ENCODE peak calls at places on chromosomes 7 and 10, in ten cellular contexts. S, Y, Q, U, I, F, W, G, K and L are unnamed samples. For H3K4me1, the result is how much of the 10 kb centered on the place peaks cover.

GRCh38 chr7:98418271-98418635 is 17.4 kb upstream of the BAIAP2L1 start:
- DNase-seq in S (peak), Y (no peak), Q (peak), U (no peak), I (no peak), F (no peak), W (no peak), G (no peak), K (no peak), L (no peak)

GRCh38 chr10:88227342-88228018 is 355.6 kb downstream of the RNLS start:
- DNase-seq in S (no peak), Y (peak), Q (no peak), U (no peak), I (peak), F (no peak), W (peak), G (no peak), K (no peak), L (peak)

GRCh38 chr7:28128608-28129007 is 52.0 kb downstream of the JAZF1 start:
- DNase-seq in S (no peak), Y (no peak), Q (no peak), U (no peak), I (no peak), F (no peak), W (no peak), G (no peak), K (no peak), L (no peak)

GRCh38 chr7:99016196-99016595 is 127.7 kb downstream of the SMURF1 start:
- DNase-seq in S (no peak), Y (no peak), Q (no peak), U (no peak), I (no peak), F (no peak), W (no peak), G (peak), K (no peak), L (no peak)

GRCh38 chr10:131810036-131810804 is 90.6 kb upstream of the PPP2R2D start:
- DNase-seq in S (no peak), Y (peak), Q (no peak), U (no peak), I (peak), F (no peak), W (no peak), G (no peak), K (no peak), L (no peak)

GRCh38 chr7:517848-518629 is 1.6 kb downstream of the PDGFA start:
- DNase-seq in S (no peak), Y (peak), Q (no peak), U (peak), I (peak), F (peak), W (no peak), G (no peak), K (no peak), L (peak)

GRCh38 chr7:123120286-123120685 is 79.5 kb downstream of the SLC13A1 start:
- DNase-seq in S (no peak), Y (no peak), Q (no peak), U (no peak), I (no peak), F (no peak), W (no peak), G (no peak), K (no peak), L (no peak)

GRCh38 chr10:75048669-75049098 is 62.8 kb upstream of the SAMD8 start:
- DNase-seq in S (no peak), Y (peak), Q (peak), U (no peak), I (no peak), F (no peak), W (no peak), G (no peak), K (no peak), L (no peak)

GRCh38 chr7:4689668-4690067 is 7.6 kb downstream of the FOXK1 start:
- DNase-seq in S (no peak), Y (no peak), Q (no peak), U (no peak), I (no peak), F (no peak), W (no peak), G (no peak), K (no peak), L (no peak)

GRCh38 chr7:4690953-4691856 is 9.1 kb downstream of the FOXK1 start:
- DNase-seq in S (no peak), Y (no peak), Q (no peak), U (no peak), I (no peak), F (no peak), W (no peak), G (no peak), K (no peak), L (no peak)

GRCh38 chr7:4687956-4688355 is 5.9 kb downstream of the FOXK1 start:
- DNase-seq in S (no peak), Y (no peak), Q (no peak), U (no peak), I (no peak), F (no peak), W (no peak), G (no peak), K (no peak), L (no peak)

GRCh38 chr7:4692055-4692454 is 10.0 kb downstream of the FOXK1 start:
- DNase-seq in S (no peak), Y (peak), Q (no peak), U (no peak), I (no peak), F (no peak), W (no peak), G (no peak), K (no peak), L (no peak)

DNA sequence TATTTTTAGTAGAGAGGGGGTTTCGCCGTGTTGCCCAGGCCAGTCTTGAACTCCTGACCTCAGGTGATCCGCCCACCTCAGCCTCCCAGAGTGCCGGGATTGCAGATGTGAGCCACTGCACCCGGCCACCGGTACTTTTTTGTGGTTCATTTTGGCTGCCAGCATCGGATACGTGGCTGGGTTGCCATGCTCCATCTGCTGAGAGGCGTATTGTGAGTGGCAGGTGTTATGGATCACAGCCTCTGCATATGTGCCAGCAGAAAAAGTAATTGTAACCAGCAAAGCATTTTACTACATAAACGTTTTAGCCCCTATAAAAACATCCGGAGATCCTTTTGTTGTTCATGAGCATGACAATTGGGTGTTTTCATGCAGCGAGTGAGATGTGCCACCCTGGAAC is 7.1 kb downstream of the FOXK1 start:
- DNase-seq in S (no peak), Y (no peak), Q (no peak), U (no peak), I (no peak), F (no peak), W (no peak), G (no peak), K (no peak), L (no peak)
- H3K4me1 ChIP-seq in S (under half), Y (half or more), Q (half or more), U (under half), I (under half), F (under half), W (under half), G (under half), K (under half), L (half or more)

GRCh38 chr7:50792342-50793114 is 9.8 kb upstream of the GRB10 start:
- DNase-seq in S (no peak), Y (no peak), Q (peak), U (no peak), I (no peak), F (peak), W (peak), G (no peak), K (no peak), L (peak)
- TF ChIP-seq POLR2AphosphoS5 in S (no peak), Y (no peak), Q (no peak), U (peak), I (no peak), F (peak), W (no peak), G (no peak), K (no peak), L (no peak)

DNA sequence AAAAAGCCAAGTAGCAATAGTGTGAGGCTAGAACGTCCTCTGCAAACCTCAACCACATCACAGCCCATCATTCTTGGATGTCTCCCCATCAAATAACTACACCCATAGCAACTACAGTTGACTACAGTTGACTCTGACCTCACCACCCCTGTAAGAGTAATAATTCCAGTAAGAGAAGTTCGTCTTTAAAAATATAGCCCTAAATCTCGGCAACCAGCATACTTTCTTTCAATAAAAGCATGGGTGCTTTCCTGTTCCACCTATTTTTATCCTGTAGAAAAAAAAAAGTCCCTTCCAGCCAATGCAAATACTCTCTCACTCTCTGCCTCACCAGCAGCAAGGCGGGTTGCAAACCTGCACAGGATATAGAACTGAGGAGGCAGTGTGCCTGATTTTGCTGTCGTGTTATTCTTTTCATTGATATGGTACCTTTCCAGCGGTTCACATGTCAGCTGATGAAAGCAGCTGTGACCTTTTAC is 187.5 kb upstream of the NFE2L3 start:
- DNase-seq in S (no peak), Y (no peak), Q (no peak), U (peak), I (peak), F (no peak), W (no peak), G (no peak), K (no peak), L (peak)
- H3K4me1 ChIP-seq in S (under half), Y (under half), Q (under half), U (under half), I (under half), F (under half), W (under half), G (under half), K (under half), L (under half)

GRCh38 chr7:108291791-108292440 is 161.8 kb upstream of the LAMB4 start:
- DNase-seq in S (no peak), Y (no peak), Q (no peak), U (no peak), I (no peak), F (no peak), W (no peak), G (no peak), K (no peak), L (no peak)
- TF ChIP-seq POLR2AphosphoS5 in S (no peak), Y (no peak), Q (no peak), U (no peak), I (no peak), F (no peak), W (no peak), G (no peak), K (no peak), L (no peak)

GRCh38 chr10:44977287-44978212 is 1.1 kb downstream of the DEPP1 start:
- DNase-seq in S (no peak), Y (peak), Q (peak), U (no peak), I (no peak), F (no peak), W (no peak), G (no peak), K (no peak), L (peak)

GRCh38 chr10:44978213-44978569 is 418 bp downstream of the DEPP1 start:
- DNase-seq in S (no peak), Y (peak), Q (peak), U (no peak), I (no peak), F (no peak), W (no peak), G (no peak), K (no peak), L (peak)

GRCh38 chr10:44975487-44976331 is 2.9 kb downstream of the DEPP1 start:
- DNase-seq in S (peak), Y (peak), Q (peak), U (no peak), I (peak), F (peak), W (no peak), G (no peak), K (no peak), L (peak)

GRCh38 chr10:44974628-44975431 is 3.8 kb downstream of the DEPP1 start:
- DNase-seq in S (peak), Y (peak), Q (peak), U (peak), I (peak), F (peak), W (peak), G (no peak), K (no peak), L (peak)

DNA sequence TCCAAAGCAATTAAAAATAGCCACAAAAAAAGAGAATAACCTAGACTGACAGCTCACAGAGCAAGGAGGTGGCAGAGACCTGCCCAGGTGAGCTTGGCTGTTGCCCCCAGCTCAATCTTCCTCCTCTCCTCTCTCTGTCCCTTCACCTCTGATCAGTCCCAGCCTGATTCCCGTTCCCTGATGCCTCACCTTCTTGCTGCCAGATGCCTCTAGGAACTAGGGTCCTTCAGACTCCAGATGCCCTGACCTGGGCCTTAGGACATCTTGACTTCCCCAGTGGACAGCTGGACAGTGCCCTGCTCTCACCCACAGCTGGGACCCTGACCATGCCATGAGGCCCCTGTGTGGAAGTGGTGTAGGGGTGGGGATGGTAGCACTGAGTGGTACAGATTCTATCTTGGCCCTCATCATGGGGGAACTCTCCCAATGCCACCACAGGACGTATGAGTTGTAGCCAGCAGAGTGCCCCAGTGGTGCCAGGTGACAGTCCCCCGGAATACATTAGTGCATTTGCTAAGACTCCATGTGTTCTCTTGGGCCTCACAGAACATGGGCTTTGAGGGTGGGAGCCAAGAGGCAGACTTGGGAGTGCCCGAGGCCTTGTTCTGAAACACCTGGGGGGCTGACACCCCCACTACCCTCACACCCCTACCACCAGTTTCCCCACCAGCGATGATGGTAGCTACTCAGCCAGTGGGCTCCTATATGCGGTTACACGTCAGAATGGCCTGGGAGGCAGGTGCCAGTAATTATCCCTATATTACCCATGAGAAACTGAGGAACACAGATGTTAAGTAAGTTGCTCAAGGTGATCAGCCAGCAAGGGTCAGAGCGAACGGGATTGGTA is 2.0 kb downstream of the DEPP1 start:
- DNase-seq in S (no peak), Y (peak), Q (peak), U (no peak), I (no peak), F (no peak), W (no peak), G (no peak), K (no peak), L (no peak)
- H3K4me1 ChIP-seq in S (half or more), Y (half or more), Q (half or more), U (under half), I (half or more), F (half or more), W (under half), G (under half), K (under half), L (half or more)

GRCh38 chr7:155071916-155072315 is 1.8 kb downstream of the HTR5A start:
- DNase-seq in S (no peak), Y (no peak), Q (no peak), U (no peak), I (no peak), F (no peak), W (no peak), G (no peak), K (no peak), L (no peak)

GRCh38 chr7:155066417-155066950 is 3.6 kb upstream of the HTR5A start:
- DNase-seq in S (no peak), Y (no peak), Q (no peak), U (no peak), I (no peak), F (peak), W (no peak), G (no peak), K (no peak), L (no peak)

GRCh38 chr7:155071121-155071651 is 1.1 kb downstream of the HTR5A start:
- DNase-seq in S (no peak), Y (no peak), Q (no peak), U (no peak), I (no peak), F (no peak), W (peak), G (no peak), K (no peak), L (no peak)

GRCh38 chr7:155073922-155074321 is 3.8 kb downstream of the HTR5A start:
- DNase-seq in S (no peak), Y (no peak), Q (no peak), U (no peak), I (no peak), F (no peak), W (no peak), G (no peak), K (no peak), L (no peak)

GRCh38 chr7:155069992-155070827 is at the start of gene HTR5A:
- DNase-seq in S (peak), Y (peak), Q (peak), U (peak), I (peak), F (peak), W (peak), G (peak), K (peak), L (peak)
- TF ChIP-seq POLR2AphosphoS5 in S (peak), Y (no peak), Q (peak), U (peak), I (no peak), F (no peak), W (no peak), G (peak), K (peak), L (no peak)

GRCh38 chr7:150369740-150370501 is 1.3 kb downstream of the REPIN1 start:
- DNase-seq in S (no peak), Y (peak), Q (peak), U (no peak), I (no peak), F (no peak), W (peak), G (no peak), K (no peak), L (no peak)
- H3K4me1 ChIP-seq in S (under half), Y (under half), Q (half or more), U (under half), I (under half), F (under half), W (under half), G (under half), K (under half), L (under half)